ENCODE peak calls at places on chromosomes 7 and 10, in eight cellular contexts. One of them, this sample, is unnamed. For H3K4me1, the result is how much of the 10 kb centered on the place peaks cover.

GRCh38 chr7:52017802-52018679 is 701.4 kb upstream of the COBL start:
- DNase-seq in CD8-positive, alpha-beta T cell: no peak
- DNase-seq in DND-41: peak
- DNase-seq in ascending aorta: no peak
- DNase-seq in fibroblast of lung: no peak
- DNase-seq in A549: peak
- DNase-seq in right lobe of liver: peak
- DNase-seq in mammary epithelial cell: no peak
- DNase-seq in this sample: peak

GRCh38 chr10:98212204-98212603 is 55.8 kb downstream of the LOXL4 start:
- DNase-seq in CD8-positive, alpha-beta T cell: no peak
- DNase-seq in DND-41: no peak
- DNase-seq in ascending aorta: no peak
- DNase-seq in fibroblast of lung: no peak
- DNase-seq in A549: no peak
- DNase-seq in right lobe of liver: no peak
- DNase-seq in mammary epithelial cell: peak
- DNase-seq in this sample: peak

GRCh38 chr10:89609730-89610393 is 35.2 kb downstream of the PANK1 start:
- DNase-seq in CD8-positive, alpha-beta T cell: no peak
- DNase-seq in DND-41: no peak
- DNase-seq in ascending aorta: no peak
- DNase-seq in fibroblast of lung: no peak
- DNase-seq in A549: no peak
- DNase-seq in right lobe of liver: no peak
- DNase-seq in mammary epithelial cell: no peak
- DNase-seq in this sample: no peak

GRCh38 chr10:45526309-45526708 is 146.3 kb downstream of the ZFAND4 start:
- DNase-seq in CD8-positive, alpha-beta T cell: no peak
- DNase-seq in DND-41: no peak
- DNase-seq in ascending aorta: no peak
- DNase-seq in fibroblast of lung: peak
- DNase-seq in A549: no peak
- DNase-seq in right lobe of liver: peak
- DNase-seq in mammary epithelial cell: no peak
- DNase-seq in this sample: no peak

GRCh38 chr10:22504766-22505165 is 159.5 kb downstream of the SPAG6 start:
- DNase-seq in CD8-positive, alpha-beta T cell: no peak
- DNase-seq in DND-41: no peak
- DNase-seq in ascending aorta: no peak
- DNase-seq in fibroblast of lung: no peak
- DNase-seq in A549: no peak
- DNase-seq in right lobe of liver: no peak
- DNase-seq in mammary epithelial cell: no peak
- DNase-seq in this sample: no peak

GRCh38 chr10:128867819-128868218 is 599.2 kb upstream of the MGMT start:
- DNase-seq in CD8-positive, alpha-beta T cell: no peak
- DNase-seq in DND-41: no peak
- DNase-seq in ascending aorta: no peak
- DNase-seq in fibroblast of lung: no peak
- DNase-seq in A549: no peak
- DNase-seq in right lobe of liver: no peak
- DNase-seq in mammary epithelial cell: no peak
- DNase-seq in this sample: no peak

GRCh38 chr7:22700559-22701002 is 26.4 kb upstream of the IL6 start:
- DNase-seq in CD8-positive, alpha-beta T cell: no peak
- DNase-seq in DND-41: no peak
- DNase-seq in ascending aorta: no peak
- DNase-seq in fibroblast of lung: peak
- DNase-seq in A549: no peak
- DNase-seq in right lobe of liver: no peak
- DNase-seq in mammary epithelial cell: no peak
- DNase-seq in this sample: no peak

GRCh38 chr10:29253096-29254029 is 35.5 kb upstream of the LYZL1 start:
- DNase-seq in CD8-positive, alpha-beta T cell: no peak
- DNase-seq in DND-41: no peak
- DNase-seq in ascending aorta: no peak
- DNase-seq in fibroblast of lung: no peak
- DNase-seq in A549: no peak
- DNase-seq in right lobe of liver: no peak
- DNase-seq in mammary epithelial cell: no peak
- DNase-seq in this sample: no peak

GRCh38 chr7:96991850-96992623 is 13.3 kb upstream of the DLX6 start:
- DNase-seq in CD8-positive, alpha-beta T cell: no peak
- DNase-seq in DND-41: no peak
- DNase-seq in ascending aorta: no peak
- DNase-seq in fibroblast of lung: no peak
- DNase-seq in A549: no peak
- DNase-seq in right lobe of liver: no peak
- DNase-seq in mammary epithelial cell: no peak
- DNase-seq in this sample: no peak

GRCh38 chr10:73414230-73414981 is 548 bp upstream of the ANXA7 start:
- DNase-seq in CD8-positive, alpha-beta T cell: no peak
- DNase-seq in DND-41: no peak
- DNase-seq in ascending aorta: no peak
- DNase-seq in fibroblast of lung: no peak
- DNase-seq in A549: no peak
- DNase-seq in right lobe of liver: no peak
- DNase-seq in mammary epithelial cell: peak
- DNase-seq in this sample: peak

GRCh38 chr10:115711306-115711705 is 561.7 kb downstream of the GFRA1 start:
- DNase-seq in CD8-positive, alpha-beta T cell: no peak
- DNase-seq in DND-41: no peak
- DNase-seq in ascending aorta: no peak
- DNase-seq in fibroblast of lung: no peak
- DNase-seq in A549: no peak
- DNase-seq in right lobe of liver: no peak
- DNase-seq in mammary epithelial cell: no peak
- DNase-seq in this sample: no peak

GRCh38 chr10:124354411-124355382 is 64.0 kb downstream of the OAT start:
- DNase-seq in CD8-positive, alpha-beta T cell: no peak
- DNase-seq in DND-41: peak
- DNase-seq in ascending aorta: peak
- DNase-seq in fibroblast of lung: peak
- DNase-seq in A549: peak
- DNase-seq in right lobe of liver: peak
- DNase-seq in mammary epithelial cell: no peak
- DNase-seq in this sample: peak

GRCh38 chr10:84522612-84523462 is 194.4 kb downstream of the CCSER2 start:
- DNase-seq in CD8-positive, alpha-beta T cell: no peak
- DNase-seq in DND-41: no peak
- DNase-seq in ascending aorta: no peak
- DNase-seq in fibroblast of lung: no peak
- DNase-seq in A549: no peak
- DNase-seq in right lobe of liver: no peak
- DNase-seq in mammary epithelial cell: no peak
- DNase-seq in this sample: no peak

GRCh38 chr10:103040424-103040823 is 122.3 kb downstream of the CNNM2 start:
- DNase-seq in CD8-positive, alpha-beta T cell: no peak
- DNase-seq in DND-41: no peak
- DNase-seq in ascending aorta: no peak
- DNase-seq in fibroblast of lung: no peak
- DNase-seq in A549: no peak
- DNase-seq in right lobe of liver: no peak
- DNase-seq in mammary epithelial cell: peak
- DNase-seq in this sample: no peak

GRCh38 chr7:82511542-82511941 is 68.0 kb upstream of the CACNA2D1 start:
- DNase-seq in CD8-positive, alpha-beta T cell: no peak
- DNase-seq in DND-41: no peak
- DNase-seq in ascending aorta: no peak
- DNase-seq in fibroblast of lung: no peak
- DNase-seq in A549: no peak
- DNase-seq in right lobe of liver: no peak
- DNase-seq in mammary epithelial cell: no peak
- DNase-seq in this sample: no peak

GRCh38 chr10:4043897-4044296 is 258.9 kb upstream of the KLF6 start:
- DNase-seq in CD8-positive, alpha-beta T cell: no peak
- DNase-seq in DND-41: no peak
- DNase-seq in ascending aorta: no peak
- DNase-seq in fibroblast of lung: no peak
- DNase-seq in A549: no peak
- DNase-seq in right lobe of liver: no peak
- DNase-seq in mammary epithelial cell: no peak
- DNase-seq in this sample: no peak

GRCh38 chr10:30538086-30538485 is 91.5 kb downstream of the LYZL2 start:
- DNase-seq in CD8-positive, alpha-beta T cell: no peak
- DNase-seq in DND-41: no peak
- DNase-seq in ascending aorta: no peak
- DNase-seq in fibroblast of lung: peak
- DNase-seq in A549: peak
- DNase-seq in right lobe of liver: no peak
- DNase-seq in mammary epithelial cell: no peak
- DNase-seq in this sample: no peak

GRCh38 chr7:121204537-121204936 is 124.3 kb upstream of the WNT16 start:
- DNase-seq in CD8-positive, alpha-beta T cell: no peak
- DNase-seq in DND-41: no peak
- DNase-seq in ascending aorta: no peak
- DNase-seq in fibroblast of lung: peak
- DNase-seq in A549: no peak
- DNase-seq in right lobe of liver: no peak
- DNase-seq in mammary epithelial cell: no peak
- DNase-seq in this sample: no peak

GRCh38 chr10:43131906-43132305 is 6.3 kb upstream of the CSGALNACT2 start:
- DNase-seq in CD8-positive, alpha-beta T cell: no peak
- DNase-seq in DND-41: no peak
- DNase-seq in ascending aorta: no peak
- DNase-seq in fibroblast of lung: no peak
- DNase-seq in A549: no peak
- DNase-seq in right lobe of liver: peak
- DNase-seq in mammary epithelial cell: no peak
- DNase-seq in this sample: no peak

GRCh38 chr10:18378766-18379165 is 238.5 kb downstream of the CACNB2 start:
- DNase-seq in CD8-positive, alpha-beta T cell: no peak
- DNase-seq in DND-41: no peak
- DNase-seq in ascending aorta: no peak
- DNase-seq in fibroblast of lung: no peak
- DNase-seq in A549: no peak
- DNase-seq in right lobe of liver: peak
- DNase-seq in mammary epithelial cell: no peak
- DNase-seq in this sample: no peak

DNA sequence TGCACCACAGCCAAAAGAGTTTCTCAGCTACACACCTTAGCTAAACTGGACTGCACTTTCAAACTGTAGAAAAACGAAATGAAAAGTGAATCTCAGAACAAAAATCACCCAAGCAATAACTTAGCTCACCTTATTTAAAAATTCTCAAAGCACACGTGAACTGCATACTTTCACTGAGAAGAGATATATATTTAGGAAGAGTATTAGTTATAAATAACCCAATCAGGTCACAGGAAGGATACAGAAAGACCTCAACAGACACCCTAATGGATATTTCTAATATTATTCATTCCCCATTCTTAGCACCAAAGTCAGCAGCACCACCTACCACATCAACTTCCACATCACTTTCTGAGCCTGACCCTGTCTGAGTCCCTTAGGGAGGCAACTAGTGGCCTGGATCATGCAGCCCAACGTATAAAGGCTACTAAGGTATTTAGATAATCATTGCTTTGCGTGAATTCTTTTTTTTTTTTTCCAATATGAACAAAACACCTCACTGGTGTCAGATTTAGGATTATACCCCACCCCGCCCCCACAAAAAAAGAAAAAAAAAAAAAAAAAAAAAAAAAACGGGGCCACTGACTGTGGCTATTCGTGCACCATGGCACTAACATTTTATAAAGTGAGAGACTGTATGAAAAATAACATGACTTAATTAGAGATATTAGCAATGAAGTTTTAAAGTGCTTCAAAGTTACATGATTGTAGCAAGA is 2.6 kb downstream of the ABI1 start:
- DNase-seq in CD8-positive, alpha-beta T cell: no peak
- DNase-seq in DND-41: no peak
- DNase-seq in ascending aorta: no peak
- DNase-seq in fibroblast of lung: no peak
- DNase-seq in A549: no peak
- DNase-seq in right lobe of liver: no peak
- DNase-seq in mammary epithelial cell: peak
- DNase-seq in this sample: no peak
- H3K4me1 ChIP-seq in CD8-positive, alpha-beta T cell: under half
- H3K4me1 ChIP-seq in DND-41: under half
- H3K4me1 ChIP-seq in ascending aorta: under half
- H3K4me1 ChIP-seq in fibroblast of lung: under half
- H3K4me1 ChIP-seq in A549: under half
- H3K4me1 ChIP-seq in right lobe of liver: under half
- H3K4me1 ChIP-seq in mammary epithelial cell: under half
- H3K4me1 ChIP-seq in this sample: under half

DNA sequence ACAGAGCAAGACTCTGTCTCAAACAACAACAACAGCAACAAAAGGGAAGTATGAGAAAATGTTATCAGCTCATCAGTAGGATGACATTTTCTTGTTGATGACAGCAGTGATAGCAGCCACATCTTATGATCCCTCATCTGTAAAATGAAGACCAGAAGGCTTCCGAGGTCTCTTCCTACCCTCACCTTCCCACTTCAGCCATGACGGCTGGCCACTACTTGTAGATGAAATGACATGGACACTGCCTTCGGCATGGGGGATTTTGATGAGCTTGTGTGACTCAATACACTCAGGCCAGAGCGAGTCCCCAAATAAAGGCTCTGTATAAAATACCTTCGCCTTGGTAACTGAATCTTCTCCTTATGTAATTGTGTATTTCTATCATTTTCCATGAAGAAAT is 6.7 kb downstream of the ECHDC3 start:
- DNase-seq in CD8-positive, alpha-beta T cell: no peak
- DNase-seq in DND-41: no peak
- DNase-seq in ascending aorta: no peak
- DNase-seq in fibroblast of lung: no peak
- DNase-seq in A549: no peak
- DNase-seq in right lobe of liver: no peak
- DNase-seq in mammary epithelial cell: no peak
- DNase-seq in this sample: no peak
- H3K4me3 ChIP-seq in CD8-positive, alpha-beta T cell: no peak
- H3K4me3 ChIP-seq in DND-41: no peak
- H3K4me3 ChIP-seq in ascending aorta: no peak
- H3K4me3 ChIP-seq in fibroblast of lung: no peak
- H3K4me3 ChIP-seq in A549: no peak
- H3K4me3 ChIP-seq in right lobe of liver: no peak
- H3K4me3 ChIP-seq in mammary epithelial cell: no peak
- H3K4me3 ChIP-seq in this sample: no peak

DNA sequence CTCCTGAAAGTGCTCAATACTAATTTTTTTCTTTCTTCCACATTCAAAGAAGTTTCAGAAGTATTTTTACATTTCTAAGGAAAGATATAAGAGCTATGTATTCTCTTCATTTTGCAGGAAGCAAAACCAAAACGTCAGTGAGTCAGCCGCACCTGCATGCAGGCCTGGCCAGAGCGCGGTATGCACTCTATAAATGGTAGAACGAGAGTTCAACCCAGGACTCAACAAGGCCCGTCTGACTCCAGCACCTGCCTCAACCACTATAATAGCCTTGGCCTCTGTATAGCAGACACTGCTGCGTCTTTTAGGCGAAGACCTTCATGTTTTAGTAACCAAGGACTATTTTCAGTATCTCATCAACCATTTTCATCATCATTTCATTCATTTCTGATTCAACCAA is 113.2 kb downstream of the KMT2E start:
- DNase-seq in CD8-positive, alpha-beta T cell: no peak
- DNase-seq in DND-41: no peak
- DNase-seq in ascending aorta: no peak
- DNase-seq in fibroblast of lung: no peak
- DNase-seq in A549: no peak
- DNase-seq in right lobe of liver: no peak
- DNase-seq in mammary epithelial cell: no peak
- DNase-seq in this sample: no peak
- H3K4me1 ChIP-seq in CD8-positive, alpha-beta T cell: under half
- H3K4me1 ChIP-seq in DND-41: under half
- H3K4me1 ChIP-seq in ascending aorta: under half
- H3K4me1 ChIP-seq in fibroblast of lung: under half
- H3K4me1 ChIP-seq in A549: under half
- H3K4me1 ChIP-seq in right lobe of liver: under half
- H3K4me1 ChIP-seq in mammary epithelial cell: under half
- H3K4me1 ChIP-seq in this sample: under half

GRCh38 chr7:137847418-137848050 is 760 bp upstream of the DGKI start:
- DNase-seq in CD8-positive, alpha-beta T cell: no peak
- DNase-seq in DND-41: no peak
- DNase-seq in ascending aorta: no peak
- DNase-seq in fibroblast of lung: peak
- DNase-seq in A549: no peak
- DNase-seq in right lobe of liver: no peak
- DNase-seq in mammary epithelial cell: no peak
- DNase-seq in this sample: no peak
- H3K4me3 ChIP-seq in CD8-positive, alpha-beta T cell: no peak
- H3K4me3 ChIP-seq in DND-41: no peak
- H3K4me3 ChIP-seq in ascending aorta: peak
- H3K4me3 ChIP-seq in fibroblast of lung: no peak
- H3K4me3 ChIP-seq in A549: no peak
- H3K4me3 ChIP-seq in right lobe of liver: no peak
- H3K4me3 ChIP-seq in mammary epithelial cell: no peak
- H3K4me3 ChIP-seq in this sample: no peak